ENCODE peak calls at places on chromosomes 1 and 21, in four cellular contexts. M, S, N and P are unnamed samples.

GRCh38 chr21:32702702-32703101 is 25.1 kb downstream of the SYNJ1 start:
- DNase-seq in M (no peak), S (no peak), N (no peak), P (no peak)

GRCh38 chr1:14181191-14181793 is 417.2 kb upstream of the KAZN start:
- DNase-seq in M (no peak), S (no peak), N (no peak), P (no peak)

GRCh38 chr1:234745844-234746797 is 136.1 kb upstream of the IRF2BP2 start:
- DNase-seq in M (no peak), S (no peak), N (no peak), P (no peak)

GRCh38 chr1:94316183-94316582 is 78.8 kb upstream of the ARHGAP29 start:
- DNase-seq in M (no peak), S (no peak), N (no peak), P (no peak)

GRCh38 chr1:48875736-48876135 is 99.0 kb upstream of the BEND5 start:
- DNase-seq in M (no peak), S (no peak), N (no peak), P (no peak)

GRCh38 chr1:246146811-246147210 is 360.3 kb downstream of the SMYD3 start:
- DNase-seq in M (no peak), S (no peak), N (no peak), P (no peak)

GRCh38 chr1:36890776-36891175 is 143.5 kb downstream of the GRIK3 start:
- DNase-seq in M (no peak), S (no peak), N (no peak), P (no peak)

GRCh38 chr1:61746768-61747167 is 4.5 kb downstream of the PATJ start:
- DNase-seq in M (no peak), S (no peak), N (no peak), P (no peak)

GRCh38 chr1:232620356-232620841 is 9.5 kb downstream of the SIPA1L2 start:
- DNase-seq in M (no peak), S (no peak), N (no peak), P (no peak)

GRCh38 chr1:245155186-245156040 is 628 bp downstream of the KIF26B start:
- DNase-seq in M (peak), S (no peak), N (no peak), P (peak)

GRCh38 chr1:108049083-108049819 is 84.3 kb upstream of the VAV3 start:
- DNase-seq in M (no peak), S (peak), N (no peak), P (no peak)

GRCh38 chr1:70044832-70045231 is 160.5 kb downstream of the LRRC40 start:
- DNase-seq in M (no peak), S (no peak), N (no peak), P (no peak)

GRCh38 chr1:200272669-200273068 is 137.2 kb downstream of the ZNF281 start:
- DNase-seq in M (no peak), S (no peak), N (no peak), P (no peak)

GRCh38 chr1:203202431-203203245 is 16.1 kb upstream of the CHI3L1 start:
- DNase-seq in M (no peak), S (peak), N (no peak), P (no peak)

GRCh38 chr1:28592314-28593071 is 428 bp downstream of the RAB42 start:
- DNase-seq in M (peak), S (peak), N (no peak), P (peak)

GRCh38 chr1:62333431-62333830 is 14.2 kb upstream of the KANK4 start:
- DNase-seq in M (no peak), S (no peak), N (no peak), P (no peak)

GRCh38 chr1:35443768-35444518 is 113.3 kb downstream of the KIAA0319L start:
- DNase-seq in M (no peak), S (no peak), N (no peak), P (no peak)

GRCh38 chr1:229843627-229844238 is 217.7 kb downstream of the URB2 start:
- DNase-seq in M (no peak), S (no peak), N (no peak), P (no peak)

GRCh38 chr1:48596036-48596435 is 124.0 kb upstream of the SPATA6 start:
- DNase-seq in M (no peak), S (no peak), N (no peak), P (no peak)

GRCh38 chr1:212218065-212218464 is 67.1 kb upstream of the PPP2R5A start:
- DNase-seq in M (no peak), S (no peak), N (no peak), P (no peak)

GRCh38 chr1:160046494-160047115 is 14.8 kb upstream of the PIGM start:
- DNase-seq in M (peak), S (peak), N (no peak), P (peak)

GRCh38 chr1:10107985-10108663 is 75.4 kb downstream of the UBE4B start:
- DNase-seq in M (peak), S (no peak), N (no peak), P (no peak)

GRCh38 chr1:237041795-237042466 is at the start of gene RYR2:
- DNase-seq in M (no peak), S (peak), N (no peak), P (peak)

GRCh38 chr1:210143465-210144062 is 89.0 kb upstream of the SERTAD4 start:
- DNase-seq in M (peak), S (peak), N (peak), P (peak)

GRCh38 chr1:12335815-12336214 is 106.0 kb downstream of the VPS13D start:
- DNase-seq in M (no peak), S (no peak), N (no peak), P (no peak)

GRCh38 chr1:12153181-12153785 is 13.5 kb upstream of the TNFRSF1B start:
- DNase-seq in M (no peak), S (peak), N (no peak), P (peak)

GRCh38 chr1:23790696-23791433 is at the start of gene LYPLA2:
- DNase-seq in M (peak), S (peak), N (peak), P (peak)

GRCh38 chr1:41876533-41877445 is 41.9 kb downstream of the HIVEP3 start:
- DNase-seq in M (no peak), S (no peak), N (no peak), P (peak)

GRCh38 chr1:84365225-84366221 is 32.8 kb upstream of the DNASE2B start:
- DNase-seq in M (peak), S (no peak), N (no peak), P (peak)

GRCh38 chr1:75174031-75174760 is 40.0 kb downstream of the LHX8 start:
- DNase-seq in M (no peak), S (no peak), N (no peak), P (no peak)

GRCh38 chr1:74205236-74205635 is 7.2 kb downstream of the FPGT start:
- DNase-seq in M (no peak), S (no peak), N (no peak), P (no peak)

GRCh38 chr1:81811757-81812371 is 11.1 kb downstream of the ADGRL2 start:
- DNase-seq in M (no peak), S (no peak), N (no peak), P (no peak)

GRCh38 chr1:248303324-248303723 is at the start of gene OR2T12:
- DNase-seq in M (no peak), S (no peak), N (no peak), P (no peak)

GRCh38 chr21:30166171-30166570 is 434 bp downstream of the CLDN17 start:
- DNase-seq in M (no peak), S (no peak), N (no peak), P (no peak)

GRCh38 chr1:5847013-5847654 is 145.1 kb downstream of the NPHP4 start:
- DNase-seq in M (no peak), S (no peak), N (no peak), P (no peak)

GRCh38 chr1:185681034-185681633 is 53.1 kb upstream of the HMCN1 start:
- DNase-seq in M (peak), S (no peak), N (no peak), P (no peak)

GRCh38 chr1:89670168-89670567 is 37.2 kb downstream of the LRRC8C start:
- DNase-seq in M (no peak), S (no peak), N (no peak), P (peak)

GRCh38 chr1:91549041-91549735 is 48.5 kb downstream of the CDC7 start:
- DNase-seq in M (no peak), S (no peak), N (no peak), P (no peak)

DNA sequence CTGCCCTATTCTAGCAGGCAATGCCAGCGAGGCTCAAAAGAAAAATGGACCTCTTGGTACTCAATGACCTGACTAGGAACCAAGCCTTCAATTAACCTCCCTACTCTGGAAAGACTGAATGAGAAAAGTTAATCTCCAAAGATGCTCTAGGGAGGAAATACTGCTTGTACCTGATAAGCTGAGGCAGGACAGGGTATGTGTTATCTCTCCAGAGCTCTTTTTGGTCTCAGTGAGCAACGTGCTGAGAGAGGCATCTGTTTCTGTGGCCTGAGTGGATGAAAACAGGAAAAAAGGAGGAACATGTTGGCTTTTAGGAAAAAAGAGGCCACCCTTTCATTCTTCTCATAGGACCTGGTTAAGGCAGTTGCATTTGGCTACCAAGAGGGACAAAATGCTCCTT is 11.2 kb upstream of the MRPL9 start:
- DNase-seq in M (no peak), S (no peak), N (no peak), P (no peak)
- TF ChIP-seq CTCF in M (no peak), S (no peak), N (no peak), P (no peak)

GRCh38 chr1:27111771-27112573 is 43.0 kb downstream of the SLC9A1 start:
- DNase-seq in M (peak), S (peak), N (peak), P (peak)
- TF ChIP-seq CTCF in M (no peak), S (peak), N (no peak), P (peak)

DNA sequence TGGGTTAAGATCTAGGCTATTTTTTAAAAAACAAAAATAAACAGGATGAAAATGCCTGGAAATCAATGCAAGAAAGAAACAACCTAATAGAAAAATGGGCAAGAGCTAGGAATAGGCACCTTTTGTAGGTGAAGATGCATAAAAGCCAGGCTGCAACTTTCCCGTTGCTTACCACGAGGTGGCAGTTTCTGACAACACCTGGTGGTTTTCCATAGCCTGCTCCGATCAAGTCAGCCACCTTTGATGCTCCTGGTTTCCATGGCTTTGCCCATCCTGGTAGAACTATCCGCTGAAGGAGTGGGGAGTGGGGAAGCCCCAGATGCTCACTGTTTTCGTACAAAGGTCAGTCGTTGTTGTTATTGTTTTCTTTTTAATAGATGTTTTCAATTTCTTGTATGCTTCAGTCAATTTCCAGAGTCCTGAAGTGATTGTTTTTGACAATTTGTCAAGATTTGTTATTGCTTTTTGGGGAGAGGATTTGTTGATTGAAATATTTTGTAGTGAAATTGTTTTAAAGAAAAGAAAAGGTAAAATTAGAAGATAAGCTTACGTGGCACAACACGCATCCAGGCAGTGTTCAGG is 24.1 kb downstream of the UBE2Q1 start:
- DNase-seq in M (peak), S (no peak), N (no peak), P (peak)
- TF ChIP-seq CTCF in M (peak), S (peak), N (peak), P (peak)

DNA sequence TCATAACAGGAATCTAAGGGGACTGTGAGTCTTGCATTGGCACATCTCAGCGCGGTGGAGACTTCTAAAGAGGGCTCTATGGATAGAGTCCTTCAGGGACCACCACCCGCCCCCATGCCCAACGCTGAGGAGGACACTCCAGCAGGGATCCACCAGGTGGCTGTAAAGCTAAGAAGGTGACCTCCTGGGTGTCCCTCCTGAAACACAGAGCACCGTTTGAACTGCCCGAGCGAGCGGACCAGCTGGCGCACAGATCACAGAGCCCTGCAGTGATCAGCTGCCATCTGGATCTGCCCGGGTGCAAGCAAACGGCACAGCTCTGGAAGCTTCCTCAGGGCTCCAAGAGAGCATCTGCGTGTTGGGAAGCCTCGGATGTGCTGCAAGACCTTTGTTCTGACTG is 51.3 kb upstream of the LYST start:
- DNase-seq in M (no peak), S (no peak), N (no peak), P (no peak)
- TF ChIP-seq CTCF in M (no peak), S (no peak), N (no peak), P (no peak)

DNA sequence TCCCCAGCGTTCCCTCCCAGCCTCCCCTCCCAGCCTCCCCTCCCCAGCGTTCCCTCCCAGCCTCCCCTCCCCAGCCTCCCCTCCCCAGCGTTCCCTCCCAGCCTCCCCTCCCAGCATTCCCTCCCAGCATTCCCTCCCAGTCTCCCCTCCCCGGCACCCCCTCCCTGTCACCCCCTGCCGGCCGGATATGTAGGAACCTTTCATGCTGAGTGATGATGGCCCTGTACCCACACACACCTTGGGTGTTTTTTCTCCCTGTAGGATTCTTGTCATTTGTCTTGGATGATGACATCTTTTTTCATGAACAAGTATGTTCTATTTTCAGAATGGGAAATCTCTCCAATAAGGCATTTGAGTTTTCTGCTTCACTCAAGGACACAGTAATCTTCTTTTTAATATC is 19.6 kb downstream of the FTCD start:
- DNase-seq in M (no peak), S (no peak), N (no peak), P (no peak)
- TF ChIP-seq CTCF in M (no peak), S (no peak), N (no peak), P (no peak)

DNA sequence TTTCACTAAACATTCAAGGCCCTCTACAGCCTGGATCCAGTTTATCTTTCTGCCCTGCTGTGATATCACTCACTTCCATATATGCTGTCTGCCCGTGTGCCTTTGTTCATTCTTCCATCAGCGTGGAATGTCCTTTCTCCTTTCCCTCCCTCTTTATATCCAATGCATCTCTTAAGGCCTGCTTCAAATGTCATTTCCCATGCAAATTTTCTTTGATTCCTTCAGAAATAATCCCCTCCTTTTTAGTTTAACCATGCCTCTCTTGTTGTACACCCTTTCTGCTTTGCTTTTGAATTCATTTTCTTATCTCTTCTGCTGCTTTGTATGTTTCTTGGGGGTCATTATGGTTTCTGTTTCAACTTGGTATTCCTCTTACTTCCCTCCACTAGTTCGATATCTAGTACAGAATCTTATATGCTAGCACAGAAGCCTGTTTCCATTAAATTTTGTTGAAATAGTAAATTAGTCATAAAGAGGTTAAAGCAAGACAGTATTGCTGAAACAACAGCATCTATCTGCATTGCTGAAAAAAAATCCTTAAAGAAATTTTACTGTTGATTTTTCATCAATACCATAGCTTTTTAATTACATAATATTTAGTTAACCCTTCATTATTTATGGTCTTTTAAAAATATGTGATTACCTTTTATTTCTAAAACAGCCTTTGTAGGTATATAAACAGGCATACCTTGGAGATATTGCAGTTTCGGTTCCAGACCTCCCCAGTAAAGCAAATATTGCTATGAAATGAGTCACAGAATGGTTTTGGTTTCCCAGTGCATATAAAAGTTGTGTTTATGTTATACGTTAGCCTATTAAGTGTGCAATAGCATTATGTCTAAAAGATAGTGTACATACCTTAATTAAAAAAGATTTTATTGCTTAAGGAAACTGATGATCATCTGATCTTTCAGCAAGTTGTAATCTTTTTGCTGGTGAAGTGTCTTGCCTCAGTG is 44.4 kb downstream of the XCL2 start:
- DNase-seq in M (no peak), S (no peak), N (no peak), P (no peak)
- TF ChIP-seq CTCF in M (no peak), S (no peak), N (no peak), P (no peak)

DNA sequence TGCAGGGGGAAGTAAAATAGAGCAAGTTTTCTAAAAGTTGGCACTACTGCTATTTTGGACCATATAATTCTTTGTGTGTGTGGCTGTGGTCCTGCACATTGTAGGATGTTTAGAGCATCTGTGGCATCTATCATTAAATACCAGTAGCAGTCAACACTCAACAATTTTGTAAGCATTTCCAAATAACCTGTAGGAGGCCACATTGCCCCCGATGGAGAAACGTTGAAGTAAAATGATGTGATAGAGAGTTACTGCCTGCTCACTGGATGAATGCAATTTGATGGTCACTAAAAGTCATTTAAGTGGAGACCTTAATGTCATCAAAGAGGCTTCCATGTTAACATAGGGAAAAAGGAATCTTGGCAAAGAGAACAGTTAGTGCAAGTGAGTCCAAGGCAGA is 560.8 kb downstream of the NEGR1 start:
- DNase-seq in M (no peak), S (no peak), N (no peak), P (no peak)
- TF ChIP-seq CTCF in M (no peak), S (no peak), N (no peak), P (no peak)

GRCh38 chr1:218353656-218354055 is 8.5 kb downstream of the TGFB2 start:
- DNase-seq in M (peak), S (no peak), N (no peak), P (no peak)

GRCh38 chr1:218349365-218350021 is 4.4 kb downstream of the TGFB2 start:
- DNase-seq in M (no peak), S (no peak), N (no peak), P (no peak)

GRCh38 chr1:218350909-218351616 is 5.9 kb downstream of the TGFB2 start:
- DNase-seq in M (no peak), S (no peak), N (no peak), P (no peak)

GRCh38 chr1:218350022-218350525 is 4.9 kb downstream of the TGFB2 start:
- DNase-seq in M (no peak), S (no peak), N (no peak), P (no peak)

DNA sequence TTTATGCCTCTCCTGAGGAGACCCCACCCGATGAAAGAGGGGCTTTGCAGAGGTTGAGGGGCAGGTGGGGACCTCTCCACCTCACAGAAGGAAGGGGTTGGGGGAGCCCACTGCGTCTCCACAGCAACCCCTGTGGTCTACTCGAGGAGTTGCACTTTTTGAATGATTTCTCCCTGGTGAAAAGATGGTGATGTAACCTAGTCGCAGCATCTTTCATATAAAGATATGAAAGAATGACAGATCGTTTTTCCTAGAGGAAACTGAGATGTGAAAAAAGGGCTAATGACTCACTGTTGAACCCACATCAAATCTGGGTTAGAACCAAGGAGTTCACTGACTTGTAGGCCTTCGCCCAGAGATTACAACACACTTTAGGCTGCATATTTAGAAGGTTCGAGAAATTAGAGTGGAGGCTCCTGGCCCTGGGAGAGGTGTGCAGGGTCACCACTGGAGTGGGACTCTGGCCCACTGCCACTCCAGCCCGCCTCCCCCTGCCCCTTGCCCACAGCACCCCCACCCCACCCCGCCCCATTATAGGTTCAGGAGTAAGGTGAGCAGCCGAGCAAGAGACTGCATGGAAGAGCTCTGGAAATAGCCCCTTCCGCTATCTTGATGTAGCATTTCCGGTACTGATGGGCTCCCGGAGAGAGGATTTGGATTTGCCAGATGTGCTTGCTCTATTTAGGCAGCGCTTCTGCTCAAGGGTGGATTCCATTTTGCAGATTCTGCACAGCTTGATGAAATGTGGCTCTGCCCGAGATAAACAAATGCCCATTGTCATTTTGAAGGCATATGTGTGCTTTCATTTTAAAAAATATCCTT is 6.7 kb downstream of the TGFB2 start:
- DNase-seq in M (no peak), S (peak), N (no peak), P (peak)
- TF ChIP-seq CTCF in M (no peak), S (peak), N (peak), P (peak)